ENCODE peak calls at places on chromosomes 7 and 10, in nine cellular contexts. F is adrenal gland, U is body of pancreas, Y is psoas muscle, N is Caco-2, Z is fibroblast of lung, E is tibial nerve, B is sigmoid colon, G is right atrium auricular region. M is an unnamed sample. For H3K9me3, the result is how much of the 10 kb centered on the place peaks cover.

GRCh38 chr10:111319866-111320265 is 243.0 kb downstream of the ADRA2A start:
- DNase-seq in G (no peak), U (no peak), B (no peak), Y (no peak), E (no peak), Z (no peak), N (no peak), F (no peak), M (no peak)

GRCh38 chr10:70773461-70773860 is 11.7 kb downstream of the TBATA start:
- DNase-seq in U (no peak), Y (no peak), N (no peak), E (no peak), G (no peak), B (no peak), F (no peak), Z (no peak), M (no peak)

GRCh38 chr7:16345979-16346958 is 75.1 kb downstream of the CRPPA start:
- DNase-seq in Y (no peak), Z (peak), F (no peak), B (no peak), N (no peak), G (no peak), E (no peak), U (no peak), M (no peak)

GRCh38 chr10:124180044-124180745 is 86.8 kb upstream of the CHST15 start:
- DNase-seq in E (no peak), N (no peak), Y (no peak), G (peak), U (no peak), B (no peak), Z (no peak), F (no peak), M (no peak)

GRCh38 chr10:101053516-101053915 is 8.3 kb upstream of the KAZALD1 start:
- DNase-seq in B (no peak), G (no peak), Z (peak), F (no peak), E (no peak), N (no peak), U (no peak), Y (no peak), M (no peak)

GRCh38 chr7:16688249-16688648 is 42.3 kb downstream of the BZW2 start:
- DNase-seq in N (peak), Z (no peak), U (no peak), G (no peak), F (no peak), B (no peak), Y (no peak), E (no peak), M (no peak)

GRCh38 chr10:86041116-86041515 is 325.5 kb downstream of the GRID1 start:
- DNase-seq in U (no peak), F (no peak), E (no peak), B (no peak), G (no peak), Z (no peak), N (no peak), Y (no peak), M (no peak)

GRCh38 chr10:72267819-72268404 is 5.8 kb upstream of the DDIT4 start:
- DNase-seq in Z (no peak), U (no peak), G (no peak), Y (no peak), F (no peak), E (no peak), N (no peak), B (no peak), M (no peak)

GRCh38 chr7:136293841-136294391 is 316.8 kb upstream of the MTPN start:
- DNase-seq in F (no peak), N (no peak), E (no peak), B (no peak), Z (no peak), G (no peak), U (no peak), Y (no peak), M (no peak)

GRCh38 chr7:25864511-25864910 is 287.5 kb upstream of the NFE2L3 start:
- DNase-seq in G (no peak), E (no peak), Z (no peak), F (no peak), N (no peak), Y (no peak), U (no peak), B (no peak), M (no peak)

GRCh38 chr10:1414893-1415292 is 322.4 kb downstream of the ADARB2 start:
- DNase-seq in Z (no peak), U (no peak), E (no peak), G (no peak), B (no peak), N (no peak), F (no peak), Y (no peak), M (no peak)

GRCh38 chr7:63789378-63790176 is 209.1 kb upstream of the ZNF722 start:
- DNase-seq in E (no peak), B (no peak), U (no peak), Y (no peak), N (no peak), Z (no peak), F (no peak), G (no peak), M (no peak)

GRCh38 chr10:107409517-107409916 is 245.0 kb upstream of the SORCS1 start:
- DNase-seq in Y (no peak), F (no peak), B (no peak), Z (peak), G (no peak), U (no peak), N (peak), E (no peak), M (no peak)

GRCh38 chr10:22652988-22653431 is 61.4 kb downstream of the PIP4K2A start:
- DNase-seq in B (no peak), E (no peak), Z (no peak), U (no peak), G (no peak), F (no peak), N (no peak), Y (no peak), M (no peak)

GRCh38 chr10:22656056-22656455 is 58.3 kb downstream of the PIP4K2A start:
- DNase-seq in F (no peak), G (no peak), Z (no peak), N (no peak), E (no peak), Y (no peak), U (no peak), B (no peak), M (no peak)

GRCh38 chr10:22657028-22657427 is 57.4 kb downstream of the PIP4K2A start:
- DNase-seq in U (no peak), Y (no peak), B (no peak), F (no peak), E (no peak), G (no peak), N (no peak), Z (no peak), M (no peak)

GRCh38 chr10:22657566-22658190 is 56.7 kb downstream of the PIP4K2A start:
- DNase-seq in N (no peak), B (no peak), Y (no peak), E (no peak), U (no peak), Z (peak), F (no peak), G (no peak), M (no peak)

GRCh38 chr10:22655312-22655973 is 58.9 kb downstream of the PIP4K2A start:
- DNase-seq in Y (no peak), G (no peak), Z (peak), N (no peak), E (no peak), U (no peak), F (no peak), B (no peak), M (no peak)
- TF ChIP-seq CTCF in Y (no peak), G (no peak), Z (no peak), N (no peak), E (no peak), U (no peak), F (no peak), B (no peak), M (no peak)

DNA sequence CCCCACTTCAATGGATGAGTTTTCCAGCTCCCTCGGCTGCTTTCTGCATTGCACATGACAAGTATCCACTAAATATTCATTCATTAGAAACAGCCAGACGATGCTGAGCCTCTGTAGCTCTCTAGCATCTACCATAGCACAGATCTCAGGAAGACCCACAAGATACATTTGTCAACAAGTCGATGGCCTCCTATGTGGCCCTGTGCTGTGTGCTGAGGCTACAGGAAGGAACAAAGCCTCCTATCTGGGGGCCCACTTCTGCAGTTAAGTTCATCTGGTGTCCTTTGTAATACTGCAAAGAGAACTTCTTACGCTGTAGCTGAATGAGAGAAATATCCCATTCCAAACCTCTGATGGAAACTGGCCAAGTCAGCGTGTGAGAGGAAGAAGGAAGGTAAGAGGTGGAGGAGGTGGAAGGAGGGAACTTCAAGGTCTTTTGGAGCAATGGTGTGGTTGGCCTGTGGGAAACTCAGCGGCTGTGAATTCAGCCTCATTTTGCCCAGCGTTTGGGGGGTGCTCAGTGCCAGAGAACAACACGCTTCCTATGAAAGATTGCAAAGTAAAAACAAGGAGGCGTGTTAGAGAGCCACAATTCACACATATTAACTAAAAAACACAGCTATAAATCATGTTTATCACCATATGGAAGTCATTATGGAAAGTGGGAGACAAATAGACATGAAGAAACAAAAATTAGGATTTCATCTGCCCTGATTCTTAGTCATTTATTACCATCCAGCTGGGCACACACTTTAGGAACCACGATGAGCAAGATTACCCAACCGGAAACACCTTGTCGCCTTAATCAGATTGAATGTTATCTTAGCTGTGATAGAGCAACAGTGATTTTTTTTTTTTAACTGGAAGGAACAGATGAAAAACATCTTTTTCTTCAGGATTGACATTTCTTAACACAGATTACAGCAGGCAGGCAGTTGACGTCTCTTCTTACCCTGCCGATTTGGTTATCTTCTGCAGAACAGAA is 62.2 kb upstream of the USP6NL start:
- DNase-seq in Y (no peak), E (no peak), Z (no peak), B (no peak), N (no peak), F (no peak), U (peak), G (no peak), M (no peak)
- H3K4me3 ChIP-seq in Y (no peak), E (no peak), Z (no peak), B (no peak), N (no peak), F (no peak), U (no peak), G (no peak), M (no peak)

GRCh38 chr7:158111906-158112570 is 475.6 kb downstream of the PTPRN2 start:
- DNase-seq in U (no peak), E (no peak), B (no peak), Z (no peak), F (no peak), Y (no peak), N (no peak), G (peak), M (no peak)
- H3K9me3 ChIP-seq in U (under half), E (under half), B (under half), Z (under half), F (under half), Y (under half), N (under half), G (under half), M (under half)

GRCh38 chr10:59704644-59705043 is 5.0 kb downstream of the SLC16A9 start:
- DNase-seq in F (no peak), G (no peak), Z (peak), B (no peak), E (no peak), U (no peak), N (no peak), Y (no peak), M (no peak)

GRCh38 chr10:59694936-59695335 is 14.7 kb downstream of the SLC16A9 start:
- DNase-seq in N (no peak), B (no peak), E (no peak), Z (no peak), Y (no peak), F (no peak), G (no peak), U (no peak), M (no peak)

GRCh38 chr10:59698326-59698725 is 11.3 kb downstream of the SLC16A9 start:
- DNase-seq in B (no peak), Z (no peak), E (no peak), N (no peak), Y (no peak), U (no peak), G (no peak), F (no peak), M (no peak)

GRCh38 chr10:59702347-59702746 is 7.3 kb downstream of the SLC16A9 start:
- DNase-seq in E (no peak), F (no peak), B (no peak), Z (no peak), N (peak), Y (no peak), U (no peak), G (no peak), M (no peak)

GRCh38 chr10:59700709-59701108 is 8.9 kb downstream of the SLC16A9 start:
- DNase-seq in F (no peak), U (no peak), E (no peak), Z (no peak), N (peak), Y (no peak), B (no peak), G (no peak), M (no peak)
- TF ChIP-seq CTCF in F (no peak), U (no peak), E (no peak), Z (no peak), N (peak), Y (no peak), B (no peak), G (no peak), M (no peak)

DNA sequence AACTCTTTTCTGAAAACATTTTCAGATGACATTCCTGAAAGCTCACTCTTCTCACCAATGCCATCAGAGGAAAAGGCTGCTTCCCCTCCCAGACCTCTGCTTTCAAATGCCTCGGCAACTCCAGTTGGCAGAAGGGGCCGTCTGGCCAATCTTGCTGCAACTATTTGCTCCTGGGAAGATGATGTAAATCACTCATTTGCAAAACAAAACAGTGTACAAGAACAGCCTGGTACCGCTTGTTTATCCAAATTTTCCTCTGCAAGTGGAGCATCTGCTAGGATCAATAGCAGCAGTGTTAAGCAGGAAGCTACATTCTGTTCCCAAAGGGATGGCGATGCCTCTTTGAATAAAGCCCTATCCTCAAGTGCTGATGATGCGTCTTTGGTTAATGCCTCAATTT is 16.5 kb downstream of the ANLN start:
- DNase-seq in G (no peak), Y (no peak), Z (no peak), U (no peak), F (no peak), E (no peak), B (no peak), N (no peak), M (no peak)
- H3K4me3 ChIP-seq in G (no peak), Y (no peak), Z (no peak), U (no peak), F (no peak), E (no peak), B (no peak), N (no peak), M (no peak)

DNA sequence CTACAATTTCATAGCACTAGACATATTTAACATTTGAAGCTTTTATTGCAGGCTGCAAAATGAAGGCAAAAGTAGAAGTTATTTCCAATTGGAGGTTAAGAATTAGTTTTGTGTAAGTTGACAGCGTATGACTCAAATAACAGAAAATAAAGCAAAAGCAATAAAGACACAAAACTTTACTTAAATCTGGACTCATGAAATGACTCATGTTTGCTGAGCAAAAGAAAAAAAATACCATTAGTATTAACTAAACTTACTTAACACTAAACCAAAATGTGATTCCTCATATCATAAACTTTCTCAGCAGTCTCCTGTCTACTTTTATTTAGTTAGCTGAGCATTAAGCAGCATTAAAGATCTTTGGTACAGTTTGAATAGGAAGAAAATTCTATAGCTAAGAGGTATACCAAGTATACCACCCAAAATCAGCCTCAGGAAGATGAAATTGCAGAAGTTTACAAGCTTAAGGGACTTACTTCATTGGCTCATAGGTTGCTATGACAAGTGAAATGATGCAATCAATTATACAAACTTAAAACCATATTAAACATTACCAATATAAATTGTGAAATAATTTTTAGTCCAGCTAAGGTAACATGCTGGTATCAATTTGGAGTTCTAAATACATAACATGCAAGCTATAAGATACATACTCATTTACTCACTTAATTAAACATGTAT is 1131.4 kb downstream of the XPNPEP1 start:
- DNase-seq in N (no peak), E (no peak), Z (peak), Y (no peak), B (no peak), U (no peak), G (no peak), F (no peak), M (no peak)
- H3K9me3 ChIP-seq in N (under half), E (under half), Z (under half), Y (under half), B (under half), U (under half), G (under half), F (under half), M (under half)

DNA sequence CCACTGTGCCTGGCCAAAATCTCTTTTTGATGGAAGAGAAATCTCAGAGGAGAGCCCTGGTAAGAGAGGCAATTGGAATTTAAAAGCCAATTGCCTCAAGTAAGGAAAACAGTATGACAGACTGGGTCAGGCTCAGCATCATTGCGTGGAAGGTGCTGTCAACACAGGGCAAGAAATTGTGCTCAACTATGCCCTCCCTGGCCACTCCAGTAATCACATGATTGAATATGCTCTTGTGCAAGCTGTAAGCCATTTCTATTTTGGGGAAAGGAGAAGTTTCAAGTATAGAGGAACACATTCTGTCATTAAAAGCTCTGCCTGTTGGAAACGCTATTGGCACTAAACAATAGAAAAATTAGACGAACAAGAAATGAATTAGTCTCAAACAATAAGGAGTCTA is 1127.7 kb downstream of the REEP3 start:
- DNase-seq in U (no peak), G (no peak), N (peak), Z (no peak), E (peak), F (peak), Y (no peak), B (no peak), M (no peak)
- TF ChIP-seq CTCF in U (peak), G (no peak), N (peak), Z (no peak), E (no peak), F (no peak), Y (no peak), B (no peak), M (no peak)

GRCh38 chr7:92634125-92634710 is 44.0 kb upstream of the FAM133B start:
- DNase-seq in B (no peak), G (no peak), F (no peak), E (no peak), Y (no peak), N (no peak), Z (peak), U (no peak), M (no peak)
- H3K4me3 ChIP-seq in B (peak), G (no peak), F (no peak), E (no peak), Y (no peak), N (no peak), Z (no peak), U (no peak), M (no peak)

GRCh38 chr10:121580276-121581116 is 17.7 kb downstream of the FGFR2 start:
- DNase-seq in B (no peak), E (no peak), Z (no peak), G (no peak), Y (no peak), F (no peak), U (no peak), N (no peak), M (no peak)

GRCh38 chr10:121578298-121578697 is 19.9 kb downstream of the FGFR2 start:
- DNase-seq in Z (no peak), B (no peak), U (no peak), Y (no peak), F (no peak), N (no peak), G (no peak), E (no peak), M (no peak)

GRCh38 chr10:121577568-121577967 is 20.7 kb downstream of the FGFR2 start:
- DNase-seq in N (no peak), E (no peak), F (no peak), G (no peak), U (no peak), Y (no peak), B (no peak), Z (no peak), M (no peak)

GRCh38 chr10:121579656-121580055 is 18.6 kb downstream of the FGFR2 start:
- DNase-seq in G (no peak), F (no peak), B (no peak), Z (no peak), U (no peak), E (no peak), Y (no peak), N (peak), M (no peak)

DNA sequence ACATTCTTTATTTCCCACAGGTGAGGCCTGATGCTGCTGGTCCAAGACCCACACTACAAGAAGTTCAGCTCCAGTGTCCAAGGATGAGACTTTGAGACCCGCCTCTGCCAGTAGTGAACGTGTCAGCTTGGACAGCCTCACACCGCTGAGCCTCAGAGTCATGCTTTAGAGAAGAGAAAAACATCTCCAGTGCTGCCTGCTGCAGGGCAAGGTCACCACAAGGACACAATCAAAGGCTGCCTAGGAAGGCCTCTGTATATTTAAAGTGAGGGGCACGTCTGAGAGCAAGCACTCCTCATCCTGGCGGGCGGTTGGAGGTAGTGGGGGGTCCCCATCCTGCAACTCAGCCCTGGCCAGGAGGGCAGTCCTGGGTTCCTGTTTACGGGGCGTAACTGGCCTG is 19.3 kb downstream of the FGFR2 start:
- DNase-seq in B (no peak), N (no peak), Y (no peak), U (no peak), F (no peak), G (no peak), Z (no peak), E (no peak), M (no peak)
- H3K9me3 ChIP-seq in B (under half), N (under half), Y (under half), U (under half), F (under half), G (under half), Z (under half), E (under half), M (under half)

GRCh38 chr7:98828368-98828767 is 41.4 kb downstream of the TMEM130 start:
- DNase-seq in Y (no peak), U (no peak), Z (no peak), B (no peak), E (no peak), F (no peak), N (no peak), G (no peak), M (no peak)

GRCh38 chr7:98826811-98827231 is 43.0 kb downstream of the TMEM130 start:
- DNase-seq in G (peak), U (peak), Z (peak), B (peak), N (no peak), E (no peak), F (peak), Y (peak), M (no peak)

GRCh38 chr7:98823226-98823625 is 46.6 kb downstream of the TMEM130 start:
- DNase-seq in Z (no peak), B (no peak), F (no peak), G (no peak), E (no peak), N (no peak), Y (no peak), U (no peak), M (no peak)

GRCh38 chr7:98827258-98827657 is 42.6 kb downstream of the TMEM130 start:
- DNase-seq in Y (no peak), E (no peak), G (no peak), B (no peak), Z (no peak), F (no peak), U (no peak), N (no peak), M (no peak)

GRCh38 chr7:98826400-98826799 is 43.4 kb downstream of the TMEM130 start:
- DNase-seq in Z (no peak), N (no peak), U (no peak), Y (no peak), E (no peak), G (no peak), B (no peak), F (no peak), M (no peak)
- TF ChIP-seq CTCF in Z (no peak), N (no peak), U (no peak), Y (no peak), E (no peak), G (no peak), B (no peak), F (no peak), M (no peak)